ENCODE peak calls at places on chromosomes 4 and X, in seven cellular contexts. One of them, this sample, is unnamed.

GRCh38 chr4:32745351-32745750 is 2025.2 kb downstream of the PCDH7 start:
- DNase-seq in lower lobe of right lung: no peak
- DNase-seq in NCI-H774: no peak
- DNase-seq in GM06990: no peak
- DNase-seq in transverse colon: no peak
- DNase-seq in RCC 7860: no peak
- DNase-seq in EH: no peak
- DNase-seq in this sample: no peak

GRCh38 chr4:30726090-30726668 is 6.0 kb downstream of the PCDH7 start:
- DNase-seq in lower lobe of right lung: no peak
- DNase-seq in NCI-H774: no peak
- DNase-seq in GM06990: no peak
- DNase-seq in transverse colon: no peak
- DNase-seq in RCC 7860: no peak
- DNase-seq in EH: no peak
- DNase-seq in this sample: no peak

GRCh38 chr4:98620087-98620784 is 38.2 kb downstream of the TSPAN5 start:
- DNase-seq in lower lobe of right lung: no peak
- DNase-seq in NCI-H774: no peak
- DNase-seq in GM06990: no peak
- DNase-seq in transverse colon: no peak
- DNase-seq in RCC 7860: no peak
- DNase-seq in EH: no peak
- DNase-seq in this sample: no peak

GRCh38 chr4:113760094-113760851 is 1.3 kb downstream of the CAMK2D start:
- DNase-seq in lower lobe of right lung: peak; percentile 56
- DNase-seq in NCI-H774: no peak
- DNase-seq in GM06990: no peak
- DNase-seq in transverse colon: peak; percentile 45
- DNase-seq in RCC 7860: peak; percentile 11
- DNase-seq in EH: peak; percentile 68
- DNase-seq in this sample: peak; percentile 60

GRCh38 chr4:116070283-116070682 is 956.9 kb upstream of the NDST4 start:
- DNase-seq in lower lobe of right lung: no peak
- DNase-seq in NCI-H774: no peak
- DNase-seq in GM06990: no peak
- DNase-seq in transverse colon: no peak
- DNase-seq in RCC 7860: no peak
- DNase-seq in EH: no peak
- DNase-seq in this sample: no peak

GRCh38 chr4:136526517-136526916 is 1005.8 kb downstream of the PCDH18 start:
- DNase-seq in lower lobe of right lung: no peak
- DNase-seq in NCI-H774: no peak
- DNase-seq in GM06990: no peak
- DNase-seq in transverse colon: no peak
- DNase-seq in RCC 7860: no peak
- DNase-seq in EH: no peak
- DNase-seq in this sample: no peak

GRCh38 chr4:56871357-56871993 is 36.2 kb upstream of the REST start:
- DNase-seq in lower lobe of right lung: no peak
- DNase-seq in NCI-H774: peak; percentile 39
- DNase-seq in GM06990: no peak
- DNase-seq in transverse colon: no peak
- DNase-seq in RCC 7860: no peak
- DNase-seq in EH: peak; percentile 7
- DNase-seq in this sample: no peak

GRCh38 chrX:154327026-154327820 is 31.6 kb downstream of the TKTL1 start:
- DNase-seq in lower lobe of right lung: no peak
- DNase-seq in NCI-H774: no peak
- DNase-seq in GM06990: no peak
- DNase-seq in transverse colon: peak; percentile 22
- DNase-seq in RCC 7860: no peak
- DNase-seq in EH: peak; percentile 74
- DNase-seq in this sample: no peak

GRCh38 chr4:81084029-81084428 is 53.5 kb downstream of the BMP3 start:
- DNase-seq in lower lobe of right lung: no peak
- DNase-seq in NCI-H774: no peak
- DNase-seq in GM06990: no peak
- DNase-seq in transverse colon: no peak
- DNase-seq in RCC 7860: no peak
- DNase-seq in EH: peak; percentile 9
- DNase-seq in this sample: no peak

GRCh38 chrX:40003982-40004535 is 93.7 kb downstream of the BCOR start:
- DNase-seq in lower lobe of right lung: no peak
- DNase-seq in NCI-H774: no peak
- DNase-seq in GM06990: no peak
- DNase-seq in transverse colon: no peak
- DNase-seq in RCC 7860: no peak
- DNase-seq in EH: no peak
- DNase-seq in this sample: no peak

GRCh38 chr4:54372951-54373350 is 143.9 kb downstream of the PDGFRA start:
- DNase-seq in lower lobe of right lung: no peak
- DNase-seq in NCI-H774: no peak
- DNase-seq in GM06990: no peak
- DNase-seq in transverse colon: no peak
- DNase-seq in RCC 7860: no peak
- DNase-seq in EH: no peak
- DNase-seq in this sample: no peak

GRCh38 chr4:145541266-145541770 is 59.7 kb downstream of the SMAD1 start:
- DNase-seq in lower lobe of right lung: no peak
- DNase-seq in NCI-H774: no peak
- DNase-seq in GM06990: no peak
- DNase-seq in transverse colon: no peak
- DNase-seq in RCC 7860: no peak
- DNase-seq in EH: no peak
- DNase-seq in this sample: no peak

GRCh38 chr4:184860018-184860530 is 34.3 kb upstream of the ACSL1 start:
- DNase-seq in lower lobe of right lung: no peak
- DNase-seq in NCI-H774: no peak
- DNase-seq in GM06990: peak; percentile 50
- DNase-seq in transverse colon: no peak
- DNase-seq in RCC 7860: no peak
- DNase-seq in EH: no peak
- DNase-seq in this sample: no peak

GRCh38 chrX:87525771-87526229 is 8.2 kb downstream of the KLHL4 start:
- DNase-seq in lower lobe of right lung: no peak
- DNase-seq in NCI-H774: no peak
- DNase-seq in GM06990: no peak
- DNase-seq in transverse colon: no peak
- DNase-seq in RCC 7860: peak; percentile 72
- DNase-seq in EH: no peak
- DNase-seq in this sample: no peak

GRCh38 chr4:3384771-3385701 is 56.7 kb upstream of the HGFAC start:
- DNase-seq in lower lobe of right lung: peak; percentile 84
- DNase-seq in NCI-H774: no peak
- DNase-seq in GM06990: no peak
- DNase-seq in transverse colon: peak; percentile 41
- DNase-seq in RCC 7860: no peak
- DNase-seq in EH: no peak
- DNase-seq in this sample: peak; percentile 73